ENCODE peak calls at places on chromosomes 12 and 14, in five cellular contexts. F is stomach, K is AG04449, P is heart left ventricle, G is body of pancreas. E is an unnamed sample.

GRCh38 chr12:1776139-1776975 is 44.0 kb upstream of the LRTM2 start:
- DNase-seq in F (no peak), K (peak), P (no peak), G (no peak), E (no peak)

GRCh38 chr14:101761881-101762529 is 496 bp downstream of the PPP2R5C start:
- DNase-seq in F (peak), K (no peak), P (peak), G (peak), E (peak)

GRCh38 chr12:50991296-50991695 is 34.9 kb downstream of the SLC11A2 start:
- DNase-seq in F (no peak), K (no peak), P (no peak), G (no peak), E (no peak)

GRCh38 chr12:44000309-44000952 is 164.6 kb downstream of the TMEM117 start:
- DNase-seq in F (no peak), K (no peak), P (no peak), G (peak), E (no peak)

GRCh38 chr14:25103261-25103660 is 53.3 kb upstream of the STXBP6 start:
- DNase-seq in F (no peak), K (no peak), P (no peak), G (no peak), E (no peak)

GRCh38 chr12:124551268-124552144 is 15.9 kb downstream of the NCOR2 start:
- DNase-seq in F (peak), K (no peak), P (peak), G (no peak), E (no peak)

GRCh38 chr12:94603434-94604068 is 46.8 kb downstream of the TMCC3 start:
- DNase-seq in F (peak), K (no peak), P (no peak), G (peak), E (peak)

GRCh38 chr14:20415723-20416622 is 2.7 kb upstream of the TEP1 start:
- DNase-seq in F (no peak), K (no peak), P (no peak), G (no peak), E (peak)

GRCh38 chr12:87444039-87444438 is 585.2 kb downstream of the C12orf50 start:
- DNase-seq in F (no peak), K (no peak), P (no peak), G (no peak), E (no peak)

GRCh38 chr12:22190-22529 is 44.4 kb upstream of the IQSEC3 start:
- DNase-seq in F (no peak), K (no peak), P (no peak), G (no peak), E (no peak)
- TF ChIP-seq CTCF in F (no peak), K (no peak), P (no peak), G (no peak), E (no peak)

DNA sequence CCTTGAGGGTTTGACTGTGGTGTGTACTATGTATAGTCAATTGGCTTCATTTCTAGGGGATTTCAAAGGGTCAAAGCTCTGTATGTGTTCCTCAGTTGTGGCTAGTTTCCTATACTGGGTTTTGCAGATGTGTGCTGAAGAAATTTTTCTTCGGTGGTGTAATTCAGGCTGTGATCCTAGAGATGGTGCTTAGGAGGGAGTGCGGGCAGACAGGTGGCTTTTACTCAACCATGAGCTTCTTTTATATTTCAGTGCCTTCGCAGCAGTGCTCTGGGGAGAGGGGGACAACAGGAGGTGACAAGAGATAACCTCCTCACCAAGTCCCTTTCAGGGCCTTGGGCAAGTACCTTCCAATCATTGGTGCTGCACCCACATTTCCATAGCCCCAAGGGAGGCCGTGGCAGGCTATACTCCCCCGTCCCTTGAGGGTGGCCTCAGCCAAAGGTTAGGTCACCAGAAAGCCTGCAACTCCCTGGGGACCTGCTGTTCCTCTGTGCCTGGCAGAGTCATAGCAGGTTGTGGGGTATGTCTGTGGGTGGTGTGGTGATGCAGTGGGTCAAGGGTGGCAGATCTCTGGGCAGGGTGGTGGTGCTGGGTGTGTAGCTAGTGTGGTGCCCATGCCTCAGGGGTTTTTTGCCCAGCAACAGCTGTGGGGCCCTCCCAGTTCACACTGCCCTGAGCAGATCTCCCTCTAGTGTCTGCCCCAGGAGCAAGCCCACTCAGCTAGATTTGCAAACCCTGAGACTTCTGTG is 37.0 kb upstream of the TMX1 start:
- DNase-seq in F (no peak), K (no peak), P (no peak), G (no peak), E (no peak)
- TF ChIP-seq CTCF in F (no peak), K (no peak), P (no peak), G (no peak), E (no peak)

GRCh38 chr12:115771065-115771464 is 506.4 kb downstream of the MED13L start:
- DNase-seq in F (no peak), K (no peak), P (no peak), G (no peak), E (no peak)
- TF ChIP-seq CTCF in F (no peak), K (no peak), P (peak), G (no peak), E (no peak)

GRCh38 chr14:59897757-59898383 is 22.1 kb upstream of the LRRC9 start:
- DNase-seq in F (peak), K (no peak), P (no peak), G (peak), E (no peak)
- TF ChIP-seq CTCF in F (peak), K (no peak), P (peak), G (peak), E (no peak)

GRCh38 chr12:111749391-111749790 is 17.3 kb upstream of the ALDH2 start:
- DNase-seq in F (no peak), K (no peak), P (no peak), G (no peak), E (no peak)

GRCh38 chr12:111756681-111757080 is 10.1 kb upstream of the ALDH2 start:
- DNase-seq in F (no peak), K (no peak), P (no peak), G (no peak), E (no peak)

GRCh38 chr12:111756196-111756595 is 10.5 kb upstream of the ALDH2 start:
- DNase-seq in F (no peak), K (no peak), P (no peak), G (no peak), E (no peak)

GRCh38 chr12:111754671-111755070 is 12.1 kb upstream of the ALDH2 start:
- DNase-seq in F (no peak), K (no peak), P (peak), G (peak), E (no peak)

GRCh38 chr12:111753144-111753881 is 13.4 kb upstream of the ALDH2 start:
- DNase-seq in F (peak), K (no peak), P (peak), G (peak), E (no peak)
- TF ChIP-seq CTCF in F (peak), K (peak), P (peak), G (peak), E (no peak)

DNA sequence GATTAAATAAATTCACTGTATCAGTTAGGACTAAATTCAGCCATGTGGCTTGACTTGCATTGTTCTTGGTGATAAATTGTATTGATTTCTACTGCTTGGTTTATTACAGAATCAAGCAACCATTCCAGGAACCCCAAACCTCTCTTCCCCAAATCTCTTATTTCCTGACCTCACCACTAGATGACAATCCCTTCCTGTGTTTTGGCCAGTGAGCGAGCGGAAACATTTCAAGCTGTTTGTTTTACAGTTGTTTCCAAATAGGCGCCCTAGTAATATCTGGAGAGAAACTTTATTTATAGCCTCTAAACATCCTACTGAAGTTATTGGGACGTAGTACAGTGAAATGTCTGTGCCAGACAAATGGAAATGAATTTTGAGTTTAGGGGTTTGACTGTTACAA is 161.1 kb downstream of the SNAPC1 start:
- DNase-seq in F (no peak), K (no peak), P (no peak), G (no peak), E (no peak)
- TF ChIP-seq CTCF in F (no peak), K (peak), P (no peak), G (no peak), E (no peak)

GRCh38 chr12:116916714-116917114 is 6.0 kb downstream of the FBXW8 start:
- DNase-seq in F (peak), K (peak), P (peak), G (no peak), E (peak)
- TF ChIP-seq CTCF in F (no peak), K (peak), P (no peak), G (no peak), E (no peak)

E was measured in CD4-positive, alpha-beta T cell.